ENCODE peak calls at places on chromosome 5, in ten cellular contexts. F is NB4, D is A549, X is GM10248, O is AG09309, L is Calu3, N is substantia nigra, J is cardiac septum, R is left lobe of liver, E is LoVo. S is an unnamed sample.

GRCh38 chr5:10585120-10585915 is 21.4 kb downstream of the ANKRD33B start:
- DNase-seq in F (no peak), D (no peak), X (no peak), O (no peak), L (no peak), N (no peak), J (no peak), R (peak), E (no peak), S (no peak)

GRCh38 chr5:132054697-132055440 is 5.6 kb upstream of the IL3 start:
- DNase-seq in F (no peak), D (no peak), X (no peak), O (no peak), L (no peak), N (no peak), J (peak), R (peak), E (no peak), S (no peak)

GRCh38 chr5:111548992-111549649 is 36.8 kb upstream of the STARD4 start:
- DNase-seq in F (no peak), D (peak), X (no peak), O (no peak), L (no peak), N (no peak), J (no peak), R (no peak), E (no peak), S (no peak)

GRCh38 chr5:7592910-7593309 is 197.0 kb downstream of the ADCY2 start:
- DNase-seq in F (peak), D (peak), X (no peak), O (no peak), L (no peak), N (no peak), J (no peak), R (no peak), E (no peak), S (no peak)

GRCh38 chr5:74179183-74179582 is 461.3 kb downstream of the ENC1 start:
- DNase-seq in F (no peak), D (no peak), X (no peak), O (peak), L (no peak), N (no peak), J (no peak), R (no peak), E (no peak), S (no peak)

GRCh38 chr5:98214240-98215051 is 559.0 kb upstream of the RGMB start:
- DNase-seq in F (no peak), D (no peak), X (no peak), O (peak), L (no peak), N (no peak), J (no peak), R (no peak), E (no peak), S (no peak)

GRCh38 chr5:142065273-142065672 is 43.3 kb upstream of the NDFIP1 start:
- DNase-seq in F (peak), D (no peak), X (no peak), O (no peak), L (no peak), N (peak), J (no peak), R (no peak), E (no peak), S (no peak)

GRCh38 chr5:5419291-5420210 is 2.9 kb upstream of the ICE1 start:
- DNase-seq in F (peak), D (peak), X (peak), O (peak), L (peak), N (no peak), J (no peak), R (no peak), E (peak), S (no peak)

GRCh38 chr5:159100022-159100927 is 559 bp upstream of the EBF1 start:
- DNase-seq in F (peak), D (peak), X (peak), O (peak), L (peak), N (peak), J (peak), R (peak), E (peak), S (no peak)

GRCh38 chr5:157166494-157167218 is 592 bp upstream of the GARIN3 start:
- DNase-seq in F (no peak), D (no peak), X (no peak), O (no peak), L (no peak), N (no peak), J (no peak), R (no peak), E (no peak), S (no peak)

GRCh38 chr5:150208187-150209015 is 18.5 kb downstream of the SLC6A7 start:
- DNase-seq in F (no peak), D (peak), X (no peak), O (no peak), L (no peak), N (no peak), J (no peak), R (no peak), E (peak), S (no peak)

GRCh38 chr5:116276952-116277351 is 192.1 kb downstream of the COMMD10 start:
- DNase-seq in F (no peak), D (no peak), X (no peak), O (no peak), L (no peak), N (no peak), J (no peak), R (no peak), E (no peak), S (no peak)

GRCh38 chr5:83377131-83377865 is 94.2 kb upstream of the VCAN start:
- DNase-seq in F (peak), D (no peak), X (no peak), O (peak), L (no peak), N (no peak), J (no peak), R (no peak), E (no peak), S (no peak)

GRCh38 chr5:75367401-75367800 is 30.4 kb downstream of the HMGCR start:
- DNase-seq in F (no peak), D (no peak), X (no peak), O (peak), L (no peak), N (no peak), J (no peak), R (no peak), E (no peak), S (no peak)

GRCh38 chr5:82257729-82258128 is 20.4 kb downstream of the RPS23 start:
- DNase-seq in F (no peak), D (no peak), X (no peak), O (no peak), L (no peak), N (no peak), J (no peak), R (no peak), E (no peak), S (no peak)